ENCODE peak calls at places on chromosome 13, in nine cellular contexts. Q is iPS-NIHi11; K is RCC 7860; R is NCI-H1048; H is activated CD4-positive, alpha-beta T cell treated with anti-CD3 and anti-CD28 coated beads, Interleukin-2, amount 50 U/mL, for 24 hours; G is aorta; S is omental fat pad; T is kidney; F is activated CD8-positive, alpha-beta memory T cell treated with anti-CD3 and anti-CD28 coated beads for 1 hour. W is an unnamed sample.

GRCh38 chr13:108463365-108463764 is 166.0 kb upstream of the MYO16 start:
- DNase-seq in Q (no peak), K (peak; percentile 76), R (no peak), H (no peak), G (no peak), S (no peak), T (no peak), F (no peak), W (no peak)

GRCh38 chr13:104491951-104492350 is 1425.7 kb upstream of the SLC10A2 start:
- DNase-seq in Q (no peak), K (no peak), R (peak; percentile 84), H (no peak), G (no peak), S (no peak), T (no peak), F (no peak), W (no peak)

GRCh38 chr13:114001331-114002008 is 27.6 kb upstream of the C13orf46 start:
- DNase-seq in Q (no peak), K (no peak), R (no peak), H (no peak), G (no peak), S (no peak), T (peak; percentile 76), F (no peak), W (no peak)

GRCh38 chr13:40464349-40464748 is 202.1 kb downstream of the FOXO1 start:
- DNase-seq in Q (no peak), K (no peak), R (no peak), H (no peak), G (no peak), S (no peak), T (no peak), F (no peak), W (no peak)

GRCh38 chr13:109007946-109008345 is 378.5 kb downstream of the MYO16 start:
- DNase-seq in Q (no peak), K (no peak), R (no peak), H (no peak), G (no peak), S (no peak), T (no peak), F (no peak), W (no peak)

GRCh38 chr13:95512424-95512823 is 40.1 kb upstream of the CLDN10 start:
- DNase-seq in Q (no peak), K (no peak), R (no peak), H (no peak), G (no peak), S (no peak), T (no peak), F (no peak), W (no peak)

GRCh38 chr13:60397693-60398437 is 845 bp downstream of the TDRD3 start:
- DNase-seq in Q (no peak), K (peak; percentile 30), R (no peak), H (peak; percentile 33), G (peak; percentile 78), S (peak; percentile 25), T (peak; percentile 92), F (peak; percentile 3), W (peak; percentile 62)

GRCh38 chr13:22232186-22232585 is 561.3 kb downstream of the FGF9 start:
- DNase-seq in Q (no peak), K (no peak), R (no peak), H (no peak), G (no peak), S (no peak), T (no peak), F (no peak), W (no peak)

GRCh38 chr13:101211261-101211660 is 205.0 kb downstream of the NALCN start:
- DNase-seq in Q (no peak), K (no peak), R (no peak), H (no peak), G (no peak), S (no peak), T (no peak), F (no peak), W (no peak)

GRCh38 chr13:31433201-31433600 is 233.4 kb downstream of the B3GLCT start:
- DNase-seq in Q (no peak), K (no peak), R (no peak), H (no peak), G (no peak), S (no peak), T (no peak), F (no peak), W (no peak)

GRCh38 chr13:39144941-39145533 is 106.8 kb downstream of the NHLRC3 start:
- DNase-seq in Q (peak; percentile 68), K (peak; percentile 10), R (no peak), H (no peak), G (peak; percentile 51), S (no peak), T (peak; percentile 35), F (no peak), W (peak; percentile 63)

GRCh38 chr13:110379905-110380341 is 72.8 kb downstream of the COL4A2 start:
- DNase-seq in Q (peak; percentile 47), K (peak; percentile 31), R (no peak), H (no peak), G (no peak), S (no peak), T (no peak), F (no peak), W (no peak)

GRCh38 chr13:99434258-99434788 is 66.9 kb upstream of the TM9SF2 start:
- DNase-seq in Q (no peak), K (peak; percentile 43), R (no peak), H (no peak), G (peak; percentile 53), S (no peak), T (no peak), F (peak; percentile 77), W (no peak)

GRCh38 chr13:33229446-33230177 is 55.9 kb downstream of the STARD13 start:
- DNase-seq in Q (no peak), K (no peak), R (no peak), H (no peak), G (no peak), S (no peak), T (no peak), F (no peak), W (no peak)

GRCh38 chr13:99198630-99199029 is 2.0 kb upstream of the UBAC2 start:
- DNase-seq in Q (no peak), K (no peak), R (no peak), H (no peak), G (no peak), S (no peak), T (no peak), F (no peak), W (no peak)

GRCh38 chr13:114259374-114259773 is 22.0 kb upstream of the UPF3A start:
- DNase-seq in Q (no peak), K (no peak), R (no peak), H (no peak), G (no peak), S (no peak), T (no peak), F (no peak), W (no peak)

GRCh38 chr13:33441015-33441414 is 155.5 kb upstream of the STARD13 start:
- DNase-seq in Q (peak; percentile 44), K (peak; percentile 43), R (no peak), H (no peak), G (no peak), S (no peak), T (no peak), F (no peak), W (no peak)

GRCh38 chr13:76711515-76712182 is 174.6 kb downstream of the KCTD12 start:
- DNase-seq in Q (no peak), K (peak; percentile 10), R (no peak), H (no peak), G (peak; percentile 54), S (no peak), T (no peak), F (no peak), W (peak; percentile 58)

GRCh38 chr13:92677571-92677970 is 549.0 kb upstream of the GPC6 start:
- DNase-seq in Q (peak; percentile 14), K (no peak), R (no peak), H (no peak), G (no peak), S (no peak), T (peak; percentile 4), F (no peak), W (no peak)

GRCh38 chr13:30841161-30841560 is 64.9 kb upstream of the MEDAG start:
- DNase-seq in Q (no peak), K (no peak), R (no peak), H (no peak), G (no peak), S (no peak), T (no peak), F (no peak), W (no peak)

GRCh38 chr13:102277286-102277685 is 124.6 kb downstream of the FGF14 start:
- DNase-seq in Q (no peak), K (no peak), R (no peak), H (no peak), G (peak; percentile 62), S (no peak), T (peak; percentile 47), F (no peak), W (no peak)

GRCh38 chr13:97566907-97567306 is 132.9 kb downstream of the RAP2A start:
- DNase-seq in Q (no peak), K (no peak), R (no peak), H (no peak), G (no peak), S (no peak), T (no peak), F (no peak), W (no peak)

GRCh38 chr13:40102854-40103253 is 447.4 kb downstream of the COG6 start:
- DNase-seq in Q (no peak), K (peak; percentile 81), R (no peak), H (peak; percentile 65), G (no peak), S (peak; percentile 24), T (peak; percentile 88), F (no peak), W (peak; percentile 23)

GRCh38 chr13:79806821-79807220 is 325.9 kb downstream of the NDFIP2 start:
- DNase-seq in Q (no peak), K (no peak), R (no peak), H (no peak), G (no peak), S (no peak), T (no peak), F (no peak), W (no peak)

GRCh38 chr13:87536499-87536898 is 134.7 kb upstream of the SLITRK5 start:
- DNase-seq in Q (no peak), K (peak; percentile 92), R (no peak), H (no peak), G (no peak), S (no peak), T (no peak), F (no peak), W (no peak)

GRCh38 chr13:27130223-27131015 is 41.2 kb downstream of the USP12 start:
- DNase-seq in Q (no peak), K (no peak), R (no peak), H (no peak), G (no peak), S (no peak), T (no peak), F (no peak), W (no peak)